ENCODE peak calls at places on chromosomes 16 and 17, in six cellular contexts. I, M, E, N, P and H are unnamed samples.

GRCh38 chr17:38656959-38657823 is 17.6 kb downstream of the EPOP start:
- DNase-seq in E (no peak), M (no peak), P (no peak), I (no peak), N (no peak), H (no peak)

GRCh38 chr17:67974186-67974585 is 22.1 kb downstream of the C17orf58 start:
- DNase-seq in N (no peak), E (no peak), M (no peak), I (no peak), P (no peak), H (no peak)

GRCh38 chr17:50620848-50621247 is 13.8 kb upstream of the ABCC3 start:
- DNase-seq in M (no peak), P (no peak), N (no peak), E (no peak), I (no peak), H (no peak)

GRCh38 chr17:11874756-11875155 is 122.5 kb downstream of the ZNF18 start:
- DNase-seq in E (no peak), P (no peak), M (no peak), N (no peak), I (no peak), H (no peak)

GRCh38 chr16:11673091-11674000 is 5.1 kb downstream of the SNN start:
- DNase-seq in E (no peak), I (no peak), P (no peak), N (no peak), M (no peak), H (no peak)

GRCh38 chr16:74950511-74950910 is 34.4 kb downstream of the WDR59 start:
- DNase-seq in I (no peak), E (no peak), P (no peak), N (no peak), M (no peak), H (no peak)

GRCh38 chr17:10251212-10251948 is 53.0 kb upstream of the GAS7 start:
- DNase-seq in E (no peak), P (no peak), I (no peak), M (no peak), N (no peak), H (no peak)

GRCh38 chr17:45719335-45720071 is 64.6 kb upstream of the CRHR1 start:
- DNase-seq in M (no peak), I (peak), N (no peak), E (no peak), P (no peak), H (no peak)

GRCh38 chr17:80889231-80889896 is 102.3 kb upstream of the CHMP6 start:
- DNase-seq in I (no peak), M (no peak), N (no peak), P (no peak), E (no peak), H (no peak)

GRCh38 chr17:39014795-39015545 is 47.8 kb upstream of the FBXO47 start:
- DNase-seq in E (no peak), N (no peak), I (no peak), M (no peak), P (no peak), H (no peak)

GRCh38 chr16:55643161-55643970 is 12.4 kb upstream of the SLC6A2 start:
- DNase-seq in N (no peak), E (no peak), P (no peak), M (peak), I (no peak), H (peak)

GRCh38 chr17:55284001-55284884 is 19.5 kb downstream of the HLF start:
- DNase-seq in P (no peak), N (no peak), E (no peak), I (no peak), M (no peak), H (no peak)

GRCh38 chr17:30230596-30231125 is 4.8 kb downstream of the SLC6A4 start:
- DNase-seq in M (no peak), N (no peak), I (no peak), P (no peak), E (no peak), H (no peak)

GRCh38 chr17:5485270-5486205 is at the start of gene DERL2:
- DNase-seq in E (no peak), I (no peak), P (no peak), N (no peak), M (no peak), H (no peak)

GRCh38 chr16:35690413-35690812 is 2231.0 kb downstream of the TP53TG3F start:
- DNase-seq in E (no peak), I (no peak), M (no peak), P (no peak), N (no peak), H (peak)

GRCh38 chr17:4903051-4903818 is at the start of gene CHRNE:
- DNase-seq in E (peak), M (peak), P (peak), I (peak), N (peak), H (no peak)

GRCh38 chr16:69595127-69596036 is 29.6 kb downstream of the NFAT5 start:
- DNase-seq in I (no peak), N (no peak), M (no peak), P (no peak), E (no peak), H (no peak)

GRCh38 chr16:87661561-87661960 is 59.3 kb downstream of the JPH3 start:
- DNase-seq in P (peak), I (no peak), M (peak), E (no peak), N (peak), H (no peak)

GRCh38 chr17:28369684-28370034 is 448 bp downstream of the VTN start:
- DNase-seq in I (no peak), M (no peak), N (no peak), P (no peak), E (no peak), H (no peak)

GRCh38 chr16:70721202-70721963 is 35.5 kb upstream of the MTSS2 start:
- DNase-seq in P (no peak), M (no peak), I (no peak), N (no peak), E (no peak), H (no peak)

GRCh38 chr17:47239663-47240374 is 13.8 kb upstream of the ITGB3 start:
- DNase-seq in P (no peak), M (peak), N (no peak), I (no peak), E (no peak), H (no peak)

GRCh38 chr17:27475070-27475673 is 18.9 kb downstream of the KSR1 start:
- DNase-seq in M (no peak), P (no peak), E (no peak), N (no peak), I (no peak), H (no peak)

GRCh38 chr17:57420674-57421392 is 164.5 kb downstream of the MSI2 start:
- DNase-seq in N (no peak), M (peak), I (no peak), E (no peak), P (no peak), H (no peak)

GRCh38 chr17:17204635-17205231 is 1.4 kb downstream of the PLD6 start:
- DNase-seq in P (no peak), N (no peak), I (no peak), E (no peak), M (no peak), H (no peak)

GRCh38 chr17:17208013-17208412 is 1.9 kb upstream of the PLD6 start:
- DNase-seq in N (no peak), M (no peak), P (no peak), E (no peak), I (no peak), H (no peak)

GRCh38 chr17:17205368-17206148 is 575 bp downstream of the PLD6 start:
- DNase-seq in E (peak), I (no peak), M (peak), P (peak), N (no peak), H (no peak)

GRCh38 chr17:17206149-17206912 is at the start of gene PLD6:
- DNase-seq in M (peak), I (no peak), P (peak), E (peak), N (peak), H (no peak)

DNA sequence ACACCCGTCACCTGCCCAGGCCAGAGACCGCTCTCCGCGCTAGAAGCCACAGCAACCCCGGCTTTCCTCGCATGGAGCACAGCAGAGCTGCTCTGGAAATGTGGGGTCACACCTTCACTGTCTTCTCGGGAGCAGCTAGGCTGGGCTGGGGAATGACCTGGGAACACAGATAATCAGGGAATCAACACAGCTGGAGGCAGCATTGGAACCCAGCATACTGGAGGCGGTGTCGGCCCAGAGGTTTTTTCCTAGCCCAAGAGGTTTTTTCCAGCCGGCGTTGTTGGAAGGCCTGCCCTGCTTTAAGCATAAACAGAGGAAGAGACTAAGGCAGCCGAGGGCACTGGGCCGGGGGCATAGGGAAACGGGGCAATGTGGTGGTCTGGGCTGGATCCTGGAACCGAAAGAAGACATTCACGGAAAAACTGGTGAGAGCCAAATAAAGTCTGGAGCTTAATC is 808 bp upstream of the PLD6 start:
- DNase-seq in M (no peak), P (no peak), N (no peak), I (no peak), E (no peak), H (no peak)
- TF ChIP-seq CTCF in M (no peak), P (no peak), N (no peak), I (no peak), E (no peak), H (no peak)

GRCh38 chr16:67445441-67445912 is 14.6 kb downstream of the HSD11B2 start:
- DNase-seq in N (no peak), M (peak), P (no peak), E (no peak), I (no peak), H (no peak)
- TF ChIP-seq CTCF in N (no peak), M (no peak), P (no peak), E (no peak), I (no peak), H (no peak)

GRCh38 chr17:1467898-1468492 is 12.0 kb upstream of the CRK start:
- DNase-seq in N (no peak), I (no peak), E (no peak), M (no peak), P (no peak), H (peak)

GRCh38 chr17:1470774-1471462 is 14.9 kb upstream of the CRK start:
- DNase-seq in M (no peak), N (no peak), I (no peak), P (no peak), E (no peak), H (no peak)

GRCh38 chr17:1470071-1470773 is 14.2 kb upstream of the CRK start:
- DNase-seq in M (no peak), P (no peak), I (no peak), N (no peak), E (no peak), H (no peak)

GRCh38 chr17:1467258-1467657 is 11.2 kb upstream of the CRK start:
- DNase-seq in N (no peak), I (no peak), E (no peak), P (no peak), M (no peak), H (no peak)

GRCh38 chr17:1469231-1469852 is 13.3 kb upstream of the CRK start:
- DNase-seq in N (no peak), I (no peak), M (no peak), P (no peak), E (no peak), H (no peak)
- TF ChIP-seq CTCF in N (no peak), I (no peak), M (no peak), P (no peak), E (no peak), H (no peak)

DNA sequence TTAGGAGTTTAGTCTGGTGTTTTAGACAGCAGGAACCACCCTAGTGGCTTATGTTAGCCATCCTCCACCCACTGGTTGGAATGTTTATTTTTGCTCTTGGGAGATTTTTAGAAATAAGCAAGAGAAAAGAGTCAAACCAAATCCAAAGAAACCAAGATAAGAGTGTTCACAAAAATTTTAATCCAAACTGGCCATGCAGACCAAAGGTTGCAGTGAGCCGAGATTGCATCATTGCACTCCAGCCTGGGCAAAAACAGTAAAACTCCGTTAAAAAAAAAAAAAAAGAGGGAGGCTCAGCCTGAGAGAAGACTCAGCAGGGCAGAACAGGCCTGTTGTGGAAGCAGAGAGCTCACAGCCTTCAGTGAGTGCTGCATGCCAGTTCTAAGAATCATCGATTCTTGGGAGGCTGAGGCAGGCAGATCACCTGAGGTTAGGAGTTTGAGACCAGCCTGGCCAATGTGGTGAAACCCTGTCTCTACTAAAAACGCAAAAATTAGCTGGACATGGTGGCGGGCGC is 12.2 kb upstream of the C16orf54 start:
- DNase-seq in M (no peak), E (no peak), I (no peak), N (no peak), P (no peak), H (no peak)
- TF ChIP-seq CTCF in M (no peak), E (no peak), I (no peak), N (no peak), P (no peak), H (peak)